ENCODE peak calls at places on chromosomes 13 and 19, in eight cellular contexts. Y is epithelial cell of esophagus, F is AG04450, C is GM23248, S is Caco-2, L is transverse colon, W is pancreas, U is NB4. K is an unnamed sample.

GRCh38 chr19:21588202-21588601 is 82.8 kb downstream of the ZNF429 start:
- DNase-seq in Y (no peak), S (no peak), W (peak), U (no peak), L (peak), C (no peak), F (no peak), K (no peak)

GRCh38 chr13:84844473-84844872 is 954.7 kb downstream of the SLITRK6 start:
- DNase-seq in U (peak), C (no peak), L (no peak), Y (peak), F (no peak), S (peak), W (no peak), K (no peak)

GRCh38 chr19:53190253-53190652 is 2.9 kb downstream of the ZNF665 start:
- DNase-seq in F (no peak), L (no peak), U (no peak), W (no peak), Y (no peak), S (no peak), C (no peak), K (no peak)

GRCh38 chr19:10517361-10517759 is at the start of gene S1PR5:
- DNase-seq in W (peak), S (peak), U (no peak), C (peak), F (no peak), Y (peak), L (no peak), K (no peak)

GRCh38 chr13:76016799-76017198 is 380.7 kb downstream of the LMO7 start:
- DNase-seq in Y (peak), F (no peak), U (peak), C (peak), W (no peak), S (peak), L (peak), K (no peak)

GRCh38 chr13:112729408-112729807 is 39.6 kb downstream of the ATP11A start:
- DNase-seq in Y (no peak), U (no peak), F (no peak), W (no peak), S (no peak), L (no peak), C (no peak), K (no peak)

GRCh38 chr13:38607136-38607535 is 79.7 kb upstream of the FREM2 start:
- DNase-seq in F (no peak), L (no peak), S (no peak), U (no peak), C (peak), Y (no peak), W (no peak), K (no peak)

GRCh38 chr19:50322931-50323781 is 6.0 kb downstream of the KCNC3 start:
- DNase-seq in S (no peak), Y (no peak), L (no peak), U (no peak), W (peak), C (no peak), F (no peak), K (no peak)

GRCh38 chr13:33490461-33491327 is 205.1 kb upstream of the STARD13 start:
- DNase-seq in L (no peak), U (no peak), C (peak), F (no peak), S (no peak), W (no peak), Y (no peak), K (peak)

GRCh38 chr19:3450796-3451411 is 29.4 kb downstream of the SMIM24 start:
- DNase-seq in W (peak), S (no peak), C (peak), L (peak), Y (peak), U (peak), F (peak), K (peak)

GRCh38 chr19:15869109-15869555 is 28.7 kb downstream of the CYP4F2 start:
- DNase-seq in S (peak), W (peak), Y (peak), C (peak), L (peak), F (no peak), U (peak), K (no peak)

GRCh38 chr13:28755546-28755870 is 36.7 kb upstream of the SLC46A3 start:
- DNase-seq in W (no peak), Y (no peak), F (no peak), L (no peak), U (no peak), S (no peak), C (no peak), K (no peak)

GRCh38 chr19:51441410-51442390 is 16.6 kb downstream of the SIGLEC8 start:
- DNase-seq in F (no peak), C (no peak), S (no peak), U (peak), L (peak), Y (peak), W (no peak), K (no peak)

GRCh38 chr13:73984949-73985691 is 149.1 kb downstream of the KLF12 start:
- DNase-seq in F (no peak), U (no peak), S (no peak), C (no peak), L (no peak), Y (no peak), W (no peak), K (no peak)

GRCh38 chr19:2424686-2425621 is 2.4 kb downstream of the TIMM13 start:
- DNase-seq in L (no peak), Y (peak), F (peak), U (peak), S (no peak), C (peak), W (peak), K (no peak)

GRCh38 chr13:75455962-75456361 is 26.0 kb downstream of the TBC1D4 start:
- DNase-seq in S (no peak), Y (no peak), W (no peak), C (no peak), U (no peak), L (no peak), F (no peak), K (no peak)

GRCh38 chr19:57241181-57241580 is 749 bp downstream of the ZNF805 start:
- DNase-seq in W (no peak), C (peak), L (no peak), U (peak), Y (peak), S (peak), F (no peak), K (peak)

GRCh38 chr13:41622545-41623429 is 165.4 kb downstream of the RGCC start:
- DNase-seq in C (peak), Y (no peak), L (no peak), U (no peak), F (no peak), S (no peak), W (no peak), K (no peak)

GRCh38 chr19:34692541-34692940 is 15.1 kb downstream of the ZNF302 start:
- DNase-seq in U (no peak), Y (no peak), F (no peak), W (no peak), C (no peak), S (no peak), L (no peak), K (no peak)

GRCh38 chr19:7831452-7831851 is 1.4 kb downstream of the EVI5L start:
- DNase-seq in L (peak), C (peak), S (peak), U (peak), W (no peak), F (no peak), Y (peak), K (no peak)

GRCh38 chr19:4051175-4052101 is 15.3 kb downstream of the ZBTB7A start:
- DNase-seq in C (peak), W (no peak), L (peak), S (no peak), U (peak), Y (peak), F (no peak), K (no peak)

GRCh38 chr19:35908977-35909683 is 1.0 kb upstream of the TYROBP start:
- DNase-seq in U (peak), W (peak), L (peak), C (no peak), Y (no peak), S (no peak), F (no peak), K (no peak)
- H3K4me3 ChIP-seq in U (no peak), W (no peak), L (no peak), C (no peak), Y (no peak), S (no peak), F (no peak), K (no peak)

GRCh38 chr13:91351123-91351522 is 3.6 kb downstream of the MIR17HG start:
- DNase-seq in U (no peak), L (no peak), Y (no peak), F (no peak), S (no peak), W (no peak), C (no peak), K (no peak)

GRCh38 chr13:91351980-91352379 is 4.5 kb downstream of the MIR17HG start:
- DNase-seq in S (no peak), W (no peak), Y (no peak), U (no peak), F (no peak), C (no peak), L (no peak), K (peak)

GRCh38 chr13:91348906-91349435 is 1.5 kb downstream of the MIR17HG start:
- DNase-seq in C (peak), Y (peak), U (peak), S (peak), F (peak), L (peak), W (peak), K (peak)

GRCh38 chr13:91347996-91348905 is 764 bp downstream of the MIR17HG start:
- DNase-seq in F (no peak), U (no peak), C (peak), Y (peak), W (peak), S (peak), L (peak), K (no peak)

GRCh38 chr13:91349992-91350911 is 2.8 kb downstream of the MIR17HG start:
- DNase-seq in C (no peak), L (no peak), F (no peak), U (no peak), S (no peak), Y (no peak), W (no peak), K (no peak)
- H3K4me3 ChIP-seq in C (peak), L (no peak), F (peak), U (peak), S (peak), Y (peak), W (no peak), K (peak)

DNA sequence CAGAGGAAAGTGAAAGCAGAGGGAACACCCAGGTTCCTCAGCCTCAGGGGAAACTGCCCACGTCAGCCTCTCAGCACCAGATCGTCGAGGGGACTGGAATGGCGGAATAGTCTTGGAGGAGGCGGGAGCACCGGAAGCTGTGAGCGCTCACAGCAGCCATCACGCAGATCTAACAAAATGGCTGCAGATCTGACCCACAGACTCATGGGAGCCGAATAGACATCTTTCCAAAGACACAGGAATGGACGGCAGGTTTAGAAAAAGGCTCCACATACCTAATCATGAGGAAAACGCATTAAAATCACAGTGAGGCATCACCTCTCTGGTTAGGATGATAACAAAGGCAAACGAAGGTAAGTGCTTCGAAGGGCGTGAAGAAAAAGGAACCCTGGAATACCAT is 11.8 kb upstream of the LILRA2 start:
- DNase-seq in U (no peak), L (no peak), W (no peak), Y (no peak), C (no peak), S (no peak), F (no peak), K (no peak)
- H3K4me3 ChIP-seq in U (no peak), L (no peak), W (no peak), Y (no peak), C (no peak), S (no peak), F (no peak), K (no peak)

GRCh38 chr19:39263912-39264305 is 4.3 kb upstream of the IFNL2 start:
- DNase-seq in S (no peak), U (no peak), F (no peak), W (no peak), Y (no peak), C (no peak), L (no peak), K (no peak)
- H3K4me3 ChIP-seq in S (no peak), U (no peak), F (no peak), W (no peak), Y (no peak), C (no peak), L (no peak), K (no peak)

DNA sequence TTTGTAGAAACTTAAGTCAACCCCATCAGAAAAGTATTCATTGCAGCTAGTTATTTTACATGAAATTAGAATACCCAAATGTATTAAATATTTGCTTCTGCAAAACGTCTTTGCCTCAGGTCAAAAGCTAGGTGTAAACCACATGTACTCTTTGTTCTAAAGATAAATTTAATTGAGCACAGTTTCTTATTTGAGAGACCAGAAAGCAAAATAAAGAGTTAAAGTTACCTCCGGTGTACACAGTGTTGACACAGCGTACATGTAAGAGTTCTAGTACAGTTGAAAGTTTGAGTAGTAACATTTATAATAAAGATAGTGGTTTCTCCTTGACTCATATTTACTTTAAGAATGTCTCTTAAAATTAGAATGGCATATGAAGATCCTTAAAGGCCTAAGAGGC is 2.8 kb downstream of the LRCH1 start:
- DNase-seq in S (no peak), C (no peak), Y (no peak), F (no peak), L (no peak), U (no peak), W (no peak), K (no peak)
- H3K4me3 ChIP-seq in S (no peak), C (peak), Y (no peak), F (no peak), L (no peak), U (peak), W (no peak), K (no peak)

DNA sequence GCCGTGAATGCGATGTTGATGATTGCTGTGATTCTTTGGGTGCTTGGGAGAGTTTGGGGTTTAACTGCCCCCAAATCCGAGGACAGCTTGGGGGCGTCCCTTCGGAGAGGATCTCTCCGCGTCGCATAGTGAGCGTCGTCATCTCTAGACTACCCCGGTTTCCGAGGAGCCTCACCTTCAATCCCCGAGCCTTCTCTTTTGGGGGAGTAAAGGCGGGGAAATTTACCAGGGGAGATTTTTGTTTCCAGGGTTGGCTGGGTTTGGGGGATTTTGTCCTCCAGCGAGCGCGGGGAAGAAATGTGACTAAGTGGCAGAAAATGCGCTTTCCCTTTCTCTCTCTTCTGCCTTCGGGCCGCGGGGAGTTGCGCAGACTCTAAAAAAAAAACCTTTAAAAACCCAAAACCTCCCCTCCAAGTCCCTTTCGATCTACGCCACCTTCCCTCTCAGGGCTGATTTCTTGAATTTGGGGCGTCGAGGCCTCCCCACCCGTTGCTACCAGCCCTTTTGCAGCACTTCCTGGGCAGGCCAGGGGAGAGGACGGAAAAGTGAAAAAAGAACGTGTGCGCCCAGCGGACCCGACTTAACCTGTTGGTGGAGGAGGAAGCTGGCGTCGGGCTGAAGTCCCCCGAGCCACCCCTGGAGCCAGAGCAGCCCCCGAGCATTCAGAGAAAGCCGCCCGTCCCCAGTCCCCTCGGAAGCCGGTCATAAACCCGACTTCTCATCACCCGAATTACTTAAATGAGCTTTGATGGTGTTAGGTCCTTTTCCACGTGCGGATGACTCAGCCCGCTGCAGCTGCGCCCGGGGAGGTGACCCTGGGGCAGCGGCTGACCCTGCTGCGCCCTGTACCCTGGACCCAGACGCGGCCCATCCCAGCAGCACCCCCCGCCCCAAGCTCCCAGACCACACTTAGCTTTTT is 17.7 kb downstream of the NFIX start:
- DNase-seq in L (peak), F (no peak), Y (no peak), S (no peak), C (peak), W (no peak), U (peak), K (no peak)
- H3K4me3 ChIP-seq in L (no peak), F (peak), Y (peak), S (no peak), C (peak), W (no peak), U (peak), K (peak)

GRCh38 chr19:43636121-43636683 is 3.4 kb downstream of the CADM4 start:
- DNase-seq in S (no peak), Y (no peak), F (no peak), L (no peak), C (peak), U (no peak), W (no peak), K (peak)
- H3K4me3 ChIP-seq in S (no peak), Y (no peak), F (no peak), L (no peak), C (no peak), U (no peak), W (no peak), K (peak)

K was measured in retinal pigment epithelial cell.